ENCODE peak calls at places on chromosome 10, in eight cellular contexts. O is endothelial cell, N is NCI-H345, Q is amniotic stem cell, L is mammary epithelial cell, P is D341Med, H is HuH-7.5, J is T-helper 2 cell. R is an unnamed sample.

GRCh38 chr10:97888641-97889262 is 39.1 kb downstream of the GOLGA7B start:
- DNase-seq in H (no peak), P (no peak), L (peak), O (no peak), J (no peak), Q (peak), N (peak), R (peak)

GRCh38 chr10:67663449-67664087 is 32.4 kb downstream of the CTNNA3 start:
- DNase-seq in O (no peak), H (no peak), N (no peak), P (no peak), J (no peak), L (no peak), Q (no peak), R (no peak)

GRCh38 chr10:73763343-73763742 is 18.5 kb upstream of the CHCHD1 start:
- DNase-seq in Q (no peak), N (no peak), H (no peak), L (no peak), O (no peak), J (no peak), P (no peak), R (no peak)

GRCh38 chr10:70845261-70845660 is 29.5 kb downstream of the SGPL1 start:
- DNase-seq in P (no peak), L (no peak), H (no peak), N (no peak), O (no peak), J (no peak), Q (no peak), R (no peak)

GRCh38 chr10:86644412-86645110 is 9.8 kb upstream of the OPN4 start:
- DNase-seq in Q (no peak), N (no peak), J (no peak), L (peak), P (peak), H (no peak), O (no peak), R (no peak)

GRCh38 chr10:42734537-42734936 is 48.1 kb upstream of the BMS1 start:
- DNase-seq in H (no peak), O (no peak), L (no peak), J (no peak), N (no peak), Q (no peak), P (no peak), R (no peak)

GRCh38 chr10:102188298-102188940 is 36.2 kb downstream of the NOLC1 start:
- DNase-seq in H (no peak), O (no peak), Q (no peak), P (no peak), N (no peak), J (no peak), L (no peak), R (no peak)

GRCh38 chr10:58666024-58666423 is 153.4 kb downstream of the BICC1 start:
- DNase-seq in O (no peak), J (no peak), P (no peak), L (peak), Q (no peak), H (no peak), N (no peak), R (no peak)

GRCh38 chr10:70678757-70679489 is 6.6 kb downstream of the ADAMTS14 start:
- DNase-seq in P (no peak), N (no peak), Q (no peak), L (no peak), H (no peak), J (no peak), O (no peak), R (no peak)

GRCh38 chr10:70188768-70189167 is 18.5 kb upstream of the SAR1A start:
- DNase-seq in P (no peak), O (no peak), Q (no peak), J (no peak), L (no peak), N (no peak), H (no peak), R (no peak)

GRCh38 chr10:46525177-46525823 is 31.2 kb downstream of the GPRIN2 start:
- DNase-seq in O (no peak), H (no peak), Q (no peak), P (no peak), N (no peak), L (peak), J (peak), R (no peak)